ENCODE peak calls at places on chromosomes 16 and 17, in four cellular contexts. F is AG20443; C is activated CD4-positive, alpha-beta T cell treated with anti-CD3 and anti-CD28 coated beads, Interleukin-2, amount 50 U/mL, for 48 hours; A is left ventricle myocardium superior. X is an unnamed sample.

GRCh38 chr17:76659928-76660614 is 16.5 kb upstream of the ST6GALNAC1 start:
- DNase-seq in A (peak; percentile 44), C (no peak), F (no peak), X (peak; percentile 30)

GRCh38 chr17:20823890-20824289 is 218.9 kb downstream of the USP22 start:
- DNase-seq in F (no peak), C (no peak), A (no peak), X (no peak)

GRCh38 chr17:81713556-81714411 is 1.7 kb downstream of the SLC25A10 start:
- DNase-seq in A (no peak), F (no peak), C (no peak), X (no peak)

GRCh38 chr16:48617711-48618148 is 7.8 kb upstream of the N4BP1 start:
- DNase-seq in F (peak; percentile 63), C (no peak), A (peak; percentile 73), X (peak; percentile 53)

GRCh38 chr16:6684076-6684673 is 648.5 kb upstream of the RBFOX1 start:
- DNase-seq in F (no peak), A (no peak), C (peak; percentile 0), X (no peak)

GRCh38 chr17:69735285-69735684 is 320.8 kb downstream of the MAP2K6 start:
- DNase-seq in A (no peak), F (no peak), C (no peak), X (no peak)

GRCh38 chr16:88973415-88974050 is 3.5 kb downstream of the CBFA2T3 start:
- DNase-seq in A (no peak), C (no peak), F (no peak), X (no peak)

GRCh38 chr17:78200451-78200850 is 13.3 kb downstream of the AFMID start:
- DNase-seq in C (no peak), A (no peak), F (no peak), X (no peak)

GRCh38 chr16:9528680-9529079 is 437.2 kb downstream of the HAPSTR1 start:
- DNase-seq in F (no peak), A (no peak), C (no peak), X (no peak)

GRCh38 chr16:81562174-81562849 is 117.7 kb downstream of the CMIP start:
- DNase-seq in A (no peak), C (no peak), F (no peak), X (no peak)

GRCh38 chr17:82806645-82807044 is 33.2 kb downstream of the ZNF750 start:
- DNase-seq in C (no peak), A (no peak), F (no peak), X (no peak)

GRCh38 chr17:29769225-29769624 is 146.5 kb upstream of the CORO6 start:
- DNase-seq in F (no peak), C (no peak), A (no peak), X (no peak)

GRCh38 chr17:53516643-53517042 is 306.1 kb upstream of the KIF2B start:
- DNase-seq in A (no peak), F (no peak), C (no peak), X (no peak)

GRCh38 chr16:1116693-1117077 is 20.6 kb upstream of the C1QTNF8 start:
- DNase-seq in C (no peak), A (no peak), F (no peak), X (no peak)

GRCh38 chr17:41211845-41212466 is 14.5 kb upstream of the KRTAP9-2 start:
- DNase-seq in F (peak; percentile 36), C (no peak), A (no peak), X (no peak)

GRCh38 chr17:4518901-4519300 is 20.2 kb downstream of the SPNS2 start:
- DNase-seq in A (no peak), C (no peak), F (no peak), X (no peak)

GRCh38 chr16:3264137-3265036 is 8.0 kb upstream of the MEFV start:
- DNase-seq in C (peak; percentile 99), A (peak; percentile 97), F (peak; percentile 97), X (peak; percentile 98)

GRCh38 chr16:87060026-87060986 is 256.9 kb downstream of the C16orf95 start:
- DNase-seq in F (no peak), C (no peak), A (no peak), X (peak; percentile 75)

GRCh38 chr16:85810742-85811115 is 11.2 kb downstream of the COX4I1 start:
- DNase-seq in A (no peak), F (no peak), C (no peak), X (no peak)

GRCh38 chr17:56629450-56630187 is 36.1 kb downstream of the NOG start:
- DNase-seq in C (no peak), A (no peak), F (peak; percentile 82), X (peak; percentile 73)

GRCh38 chr17:81329279-81329926 is 34.3 kb upstream of the SLC38A10 start:
- DNase-seq in A (peak; percentile 88), C (no peak), F (peak; percentile 95), X (peak; percentile 94)

GRCh38 chr17:60888812-60889709 is 211.4 kb downstream of the BCAS3 start:
- DNase-seq in F (peak; percentile 10), A (no peak), C (no peak), X (peak; percentile 22)

GRCh38 chr17:44794699-44795413 is 35.2 kb downstream of the GJC1 start:
- DNase-seq in A (no peak), F (peak; percentile 58), C (no peak), X (peak; percentile 61)

GRCh38 chr17:10149573-10150399 is 48.6 kb downstream of the GAS7 start:
- DNase-seq in F (peak; percentile 59), A (no peak), C (no peak), X (peak; percentile 40)

GRCh38 chr16:83441523-83441922 is 366.3 kb upstream of the HSBP1 start:
- DNase-seq in A (no peak), F (peak; percentile 21), C (no peak), X (no peak)

GRCh38 chr16:84183911-84184310 is 2.9 kb downstream of the TAF1C start:
- DNase-seq in A (no peak), C (no peak), F (no peak), X (no peak)

GRCh38 chr17:44688675-44689491 is 693 bp downstream of the CCDC43 start:
- DNase-seq in F (no peak), A (no peak), C (no peak), X (peak; percentile 18)

GRCh38 chr17:82338858-82339633 is 5.5 kb upstream of the SECTM1 start:
- DNase-seq in F (peak; percentile 86), A (peak; percentile 41), C (no peak), X (peak; percentile 87)

GRCh38 chr16:50004239-50004638 is 20.8 kb upstream of the CNEP1R1 start:
- DNase-seq in F (no peak), C (no peak), A (no peak), X (no peak)

GRCh38 chr16:13923703-13924298 is 3.8 kb downstream of the ERCC4 start:
- DNase-seq in A (no peak), C (no peak), F (peak; percentile 58), X (peak; percentile 26)

GRCh38 chr16:11562941-11563340 is 23.8 kb downstream of the LITAF start:
- DNase-seq in F (no peak), C (no peak), A (no peak), X (no peak)

GRCh38 chr16:59591480-59591879 is 857.4 kb upstream of the GOT2 start:
- DNase-seq in A (no peak), F (peak; percentile 19), C (no peak), X (no peak)

GRCh38 chr16:12862327-12862726 is 39.1 kb upstream of the SHISA9 start:
- DNase-seq in F (no peak), A (no peak), C (no peak), X (no peak)

GRCh38 chr17:49194297-49194607 is 16.1 kb downstream of the GNGT2 start:
- DNase-seq in C (no peak), F (no peak), A (no peak), X (no peak)

X was measured in AG08396.